ENCODE peak calls at places on chromosomes 12 and 14, in eight cellular contexts. R is A549, A is GM23338, K is GM12878, E is HCT116, M is HepG2, J is Panc1, X is K562. Q is an unnamed sample.

GRCh38 chr12:57118711-57119271 is 7.6 kb upstream of the STAT6 start:
- DNase-seq in M (no peak), R (no peak), K (no peak), X (no peak), E (no peak), A (no peak), J (no peak), Q (no peak)

GRCh38 chr14:70730393-70730792 is 78.9 kb downstream of the MAP3K9 start:
- DNase-seq in A (no peak), E (no peak), J (no peak), X (no peak), R (no peak), M (no peak), K (no peak), Q (no peak)

GRCh38 chr12:107349008-107349747 is 255.8 kb upstream of the CRY1 start:
- DNase-seq in R (peak), A (peak), X (no peak), J (peak), E (peak), M (peak), K (no peak), Q (no peak)

GRCh38 chr12:93742086-93742934 is 65.1 kb downstream of the CRADD start:
- DNase-seq in K (no peak), M (peak), R (peak), E (peak), X (peak), A (peak), J (peak), Q (no peak)

GRCh38 chr12:11810160-11810559 is 160.7 kb downstream of the ETV6 start:
- DNase-seq in A (no peak), E (no peak), K (no peak), R (no peak), X (no peak), J (no peak), M (no peak), Q (peak)

GRCh38 chr12:16474801-16475200 is 127.4 kb downstream of the MGST1 start:
- DNase-seq in A (no peak), M (no peak), J (no peak), E (no peak), X (no peak), K (no peak), R (no peak), Q (no peak)

GRCh38 chr14:61178226-61179060 is 102.7 kb downstream of the TMEM30B start:
- DNase-seq in M (peak), E (peak), A (no peak), J (peak), X (no peak), K (no peak), R (peak), Q (no peak)

GRCh38 chr14:61726772-61727658 is 31.7 kb downstream of the HIF1A start:
- DNase-seq in E (no peak), A (no peak), R (no peak), X (no peak), J (no peak), K (no peak), M (no peak), Q (no peak)

GRCh38 chr12:54036620-54037359 is 3.9 kb downstream of the HOXC5 start:
- DNase-seq in M (no peak), A (peak), E (no peak), X (no peak), K (no peak), R (peak), J (no peak), Q (no peak)

GRCh38 chr12:61891632-61892031 is 368.6 kb upstream of the USP15 start:
- DNase-seq in J (no peak), R (no peak), K (no peak), A (no peak), E (no peak), X (no peak), M (no peak), Q (no peak)

DNA sequence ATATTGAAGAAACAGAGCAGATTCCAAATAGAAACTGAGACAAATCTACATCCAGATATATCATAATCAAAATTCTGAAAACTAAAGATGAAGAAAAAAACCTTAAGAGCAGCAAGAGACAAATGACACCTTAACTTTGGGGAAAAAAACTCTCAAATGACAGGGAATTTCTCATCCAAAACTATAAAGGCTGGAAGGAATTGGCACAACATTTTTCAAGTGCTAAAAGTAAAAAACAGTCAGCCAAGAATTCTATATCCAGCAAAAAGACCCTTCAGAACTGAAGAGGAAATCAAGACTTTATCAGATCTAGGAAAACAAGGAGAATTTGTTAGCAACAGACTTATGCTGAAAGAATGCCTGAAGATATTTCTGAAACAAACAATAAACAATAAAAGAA is 90.3 kb upstream of the RASSF8 start:
- DNase-seq in X (no peak), J (no peak), K (no peak), M (no peak), E (no peak), A (no peak), R (no peak), Q (no peak)
- TF ChIP-seq REST in X (no peak), J (no peak), K (no peak), M (no peak), E (no peak), A (no peak), R (no peak), Q (no peak)

DNA sequence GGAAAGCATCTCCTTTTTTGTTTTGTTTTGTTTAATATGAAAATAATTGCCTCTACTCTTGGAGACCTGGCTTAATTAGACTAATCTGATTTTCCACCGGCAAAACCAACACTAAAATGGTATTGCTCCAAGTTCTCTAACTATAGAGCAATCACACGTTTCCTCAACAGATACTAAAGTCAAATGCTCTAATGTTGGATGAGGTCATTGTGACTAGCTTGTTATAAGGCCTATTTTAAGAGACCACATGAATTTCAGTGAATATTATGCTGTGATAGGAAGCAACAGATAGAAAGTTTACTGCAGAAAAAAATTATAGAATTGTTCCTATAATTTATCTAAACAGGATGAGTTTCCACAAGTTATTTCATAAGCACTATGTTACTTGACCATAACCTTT is 3.3 kb upstream of the CCDC196 start:
- DNase-seq in J (no peak), E (no peak), X (no peak), M (no peak), A (no peak), K (no peak), R (no peak), Q (no peak)
- H3K27ac ChIP-seq in J (no peak), E (no peak), X (no peak), M (no peak), A (no peak), K (no peak), R (no peak), Q (no peak)

GRCh38 chr12:78101946-78102635 is 271.4 kb downstream of the NAV3 start:
- DNase-seq in M (no peak), E (peak), X (no peak), R (peak), J (no peak), A (peak), K (no peak), Q (peak)
- TF ChIP-seq REST in M (no peak), E (no peak), X (no peak), R (no peak), J (no peak), A (no peak), K (no peak), Q (no peak)

DNA sequence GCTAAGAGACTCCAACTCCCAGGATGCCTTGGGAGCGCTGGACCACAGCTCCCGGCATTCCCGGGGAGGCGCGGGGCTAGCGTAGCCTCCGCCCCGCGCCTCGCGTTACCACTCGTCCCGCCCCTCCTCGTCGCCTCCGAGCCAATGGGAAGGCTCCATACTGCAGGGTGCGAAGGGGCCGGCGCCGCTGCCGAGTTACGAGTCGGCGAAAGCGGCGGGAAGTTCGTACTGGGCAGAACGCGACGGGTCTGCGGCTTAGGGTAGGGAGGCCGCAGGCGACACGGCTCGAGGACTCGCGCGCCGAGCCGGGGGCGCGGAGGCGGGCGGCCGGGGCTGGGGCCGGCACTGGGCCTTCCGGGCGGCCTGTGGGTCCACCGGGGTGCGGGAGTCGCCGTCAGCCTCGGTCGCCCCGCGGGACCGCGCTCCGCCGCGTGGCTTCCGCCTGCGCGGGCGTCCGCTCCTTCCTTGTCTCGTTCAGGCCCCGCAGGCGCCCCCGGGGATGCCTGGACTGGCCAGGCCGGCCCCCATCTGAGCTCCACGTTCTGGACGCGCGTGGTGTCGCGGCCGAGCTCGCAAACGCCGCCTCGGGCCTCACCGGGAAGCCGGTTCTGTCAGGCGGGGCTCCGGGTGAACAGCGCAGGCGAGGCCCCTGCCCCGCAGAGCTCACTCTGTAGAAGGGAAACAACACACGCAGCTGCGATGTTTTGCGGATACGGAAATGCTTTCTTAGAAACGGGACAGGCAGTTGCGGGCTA is at the start of gene VRK1:
- DNase-seq in J (peak), K (peak), M (peak), R (peak), E (peak), X (peak), A (peak), Q (peak)
- H3K27ac ChIP-seq in J (peak), K (peak), M (peak), R (peak), E (peak), X (peak), A (peak), Q (peak)

GRCh38 chr14:52729585-52729924 is 411 bp upstream of the STYX start:
- DNase-seq in X (no peak), A (no peak), K (no peak), J (no peak), M (no peak), R (no peak), E (no peak), Q (no peak)
- TF ChIP-seq REST in X (no peak), A (no peak), K (no peak), J (no peak), M (no peak), R (no peak), E (no peak), Q (no peak)